ENCODE peak calls at places on chromosomes 3 and 15, in six cellular contexts. One of them, this sample, is unnamed. For H3K4me1 and H3K36me3, the result is how much of the 10 kb centered on the place peaks cover.

GRCh38 chr15:40358492-40359353 is 704 bp downstream of the DISP2 start:
- DNase-seq in CD4-positive, CD25-positive, alpha-beta regulatory T cell: no peak
- DNase-seq in tibial nerve: no peak
- DNase-seq in cardiac muscle cell: no peak
- DNase-seq in transverse colon: peak
- DNase-seq in spleen: peak
- DNase-seq in this sample: no peak

GRCh38 chr3:150960708-150961684 is 11.5 kb downstream of the CLRN1 start:
- DNase-seq in CD4-positive, CD25-positive, alpha-beta regulatory T cell: no peak
- DNase-seq in tibial nerve: no peak
- DNase-seq in cardiac muscle cell: no peak
- DNase-seq in transverse colon: no peak
- DNase-seq in spleen: no peak
- DNase-seq in this sample: no peak

GRCh38 chr3:140252812-140253656 is 318.0 kb downstream of the CLSTN2 start:
- DNase-seq in CD4-positive, CD25-positive, alpha-beta regulatory T cell: no peak
- DNase-seq in tibial nerve: no peak
- DNase-seq in cardiac muscle cell: no peak
- DNase-seq in transverse colon: no peak
- DNase-seq in spleen: no peak
- DNase-seq in this sample: no peak

GRCh38 chr3:129278970-129279906 is 568 bp downstream of the HMCES start:
- DNase-seq in CD4-positive, CD25-positive, alpha-beta regulatory T cell: peak
- DNase-seq in tibial nerve: peak
- DNase-seq in cardiac muscle cell: peak
- DNase-seq in transverse colon: peak
- DNase-seq in spleen: peak
- DNase-seq in this sample: peak

GRCh38 chr3:62529230-62529629 is 155.9 kb upstream of the FEZF2 start:
- DNase-seq in CD4-positive, CD25-positive, alpha-beta regulatory T cell: no peak
- DNase-seq in tibial nerve: peak
- DNase-seq in cardiac muscle cell: peak
- DNase-seq in transverse colon: peak
- DNase-seq in spleen: no peak
- DNase-seq in this sample: no peak

GRCh38 chr3:101300073-101300472 is 20.3 kb downstream of the IMPG2 start:
- DNase-seq in CD4-positive, CD25-positive, alpha-beta regulatory T cell: no peak
- DNase-seq in tibial nerve: no peak
- DNase-seq in cardiac muscle cell: no peak
- DNase-seq in transverse colon: no peak
- DNase-seq in spleen: no peak
- DNase-seq in this sample: peak

GRCh38 chr3:170896781-170897180 is 11.7 kb downstream of the EIF5A2 start:
- DNase-seq in CD4-positive, CD25-positive, alpha-beta regulatory T cell: no peak
- DNase-seq in tibial nerve: no peak
- DNase-seq in cardiac muscle cell: no peak
- DNase-seq in transverse colon: no peak
- DNase-seq in spleen: no peak
- DNase-seq in this sample: no peak

GRCh38 chr15:41347236-41347635 is 14.6 kb downstream of the NUSAP1 start:
- DNase-seq in CD4-positive, CD25-positive, alpha-beta regulatory T cell: no peak
- DNase-seq in tibial nerve: no peak
- DNase-seq in cardiac muscle cell: no peak
- DNase-seq in transverse colon: no peak
- DNase-seq in spleen: no peak
- DNase-seq in this sample: no peak

GRCh38 chr3:183247190-183247589 is 5.9 kb upstream of the B3GNT5 start:
- DNase-seq in CD4-positive, CD25-positive, alpha-beta regulatory T cell: no peak
- DNase-seq in tibial nerve: no peak
- DNase-seq in cardiac muscle cell: peak
- DNase-seq in transverse colon: no peak
- DNase-seq in spleen: no peak
- DNase-seq in this sample: no peak

GRCh38 chr3:177357352-177358084 is 160.2 kb upstream of the TBL1XR1 start:
- DNase-seq in CD4-positive, CD25-positive, alpha-beta regulatory T cell: no peak
- DNase-seq in tibial nerve: no peak
- DNase-seq in cardiac muscle cell: peak
- DNase-seq in transverse colon: peak
- DNase-seq in spleen: no peak
- DNase-seq in this sample: no peak

GRCh38 chr3:136266468-136266867 is 16.3 kb downstream of the PCCB start:
- DNase-seq in CD4-positive, CD25-positive, alpha-beta regulatory T cell: no peak
- DNase-seq in tibial nerve: no peak
- DNase-seq in cardiac muscle cell: no peak
- DNase-seq in transverse colon: no peak
- DNase-seq in spleen: no peak
- DNase-seq in this sample: no peak

GRCh38 chr3:123642182-123642956 is 57.5 kb upstream of the HACD2 start:
- DNase-seq in CD4-positive, CD25-positive, alpha-beta regulatory T cell: peak
- DNase-seq in tibial nerve: peak
- DNase-seq in cardiac muscle cell: peak
- DNase-seq in transverse colon: peak
- DNase-seq in spleen: peak
- DNase-seq in this sample: peak

GRCh38 chr3:161560006-161560637 is 63.5 kb downstream of the OTOL1 start:
- DNase-seq in CD4-positive, CD25-positive, alpha-beta regulatory T cell: no peak
- DNase-seq in tibial nerve: peak
- DNase-seq in cardiac muscle cell: peak
- DNase-seq in transverse colon: peak
- DNase-seq in spleen: no peak
- DNase-seq in this sample: no peak

GRCh38 chr3:148735597-148735996 is 37.9 kb downstream of the AGTR1 start:
- DNase-seq in CD4-positive, CD25-positive, alpha-beta regulatory T cell: no peak
- DNase-seq in tibial nerve: no peak
- DNase-seq in cardiac muscle cell: no peak
- DNase-seq in transverse colon: no peak
- DNase-seq in spleen: no peak
- DNase-seq in this sample: no peak

GRCh38 chr15:52783191-52783829 is 6.8 kb downstream of the ONECUT1 start:
- DNase-seq in CD4-positive, CD25-positive, alpha-beta regulatory T cell: no peak
- DNase-seq in tibial nerve: no peak
- DNase-seq in cardiac muscle cell: peak
- DNase-seq in transverse colon: no peak
- DNase-seq in spleen: no peak
- DNase-seq in this sample: peak

GRCh38 chr3:149207475-149207874 is 14.2 kb downstream of the CP start:
- DNase-seq in CD4-positive, CD25-positive, alpha-beta regulatory T cell: no peak
- DNase-seq in tibial nerve: no peak
- DNase-seq in cardiac muscle cell: no peak
- DNase-seq in transverse colon: no peak
- DNase-seq in spleen: no peak
- DNase-seq in this sample: no peak

GRCh38 chr3:186839874-186840641 is 2.5 kb upstream of the ADIPOQ start:
- DNase-seq in CD4-positive, CD25-positive, alpha-beta regulatory T cell: no peak
- DNase-seq in tibial nerve: no peak
- DNase-seq in cardiac muscle cell: peak
- DNase-seq in transverse colon: no peak
- DNase-seq in spleen: no peak
- DNase-seq in this sample: no peak

GRCh38 chr15:83654379-83655236 is 685 bp downstream of the ADAMTSL3 start:
- DNase-seq in CD4-positive, CD25-positive, alpha-beta regulatory T cell: no peak
- DNase-seq in tibial nerve: no peak
- DNase-seq in cardiac muscle cell: peak
- DNase-seq in transverse colon: no peak
- DNase-seq in spleen: no peak
- DNase-seq in this sample: no peak

GRCh38 chr3:157953565-157953964 is 152.7 kb downstream of the SHOX2 start:
- DNase-seq in CD4-positive, CD25-positive, alpha-beta regulatory T cell: no peak
- DNase-seq in tibial nerve: no peak
- DNase-seq in cardiac muscle cell: no peak
- DNase-seq in transverse colon: no peak
- DNase-seq in spleen: no peak
- DNase-seq in this sample: no peak

GRCh38 chr15:35738370-35738769 is 192.4 kb upstream of the DPH6 start:
- DNase-seq in CD4-positive, CD25-positive, alpha-beta regulatory T cell: no peak
- DNase-seq in tibial nerve: no peak
- DNase-seq in cardiac muscle cell: peak
- DNase-seq in transverse colon: no peak
- DNase-seq in spleen: no peak
- DNase-seq in this sample: no peak

GRCh38 chr3:40877651-40878463 is 321.4 kb upstream of the CTNNB1 start:
- DNase-seq in CD4-positive, CD25-positive, alpha-beta regulatory T cell: no peak
- DNase-seq in tibial nerve: peak
- DNase-seq in cardiac muscle cell: peak
- DNase-seq in transverse colon: peak
- DNase-seq in spleen: no peak
- DNase-seq in this sample: peak

GRCh38 chr3:197686899-197687298 is 49.8 kb downstream of the RUBCN start:
- DNase-seq in CD4-positive, CD25-positive, alpha-beta regulatory T cell: no peak
- DNase-seq in tibial nerve: no peak
- DNase-seq in cardiac muscle cell: no peak
- DNase-seq in transverse colon: no peak
- DNase-seq in spleen: no peak
- DNase-seq in this sample: no peak

DNA sequence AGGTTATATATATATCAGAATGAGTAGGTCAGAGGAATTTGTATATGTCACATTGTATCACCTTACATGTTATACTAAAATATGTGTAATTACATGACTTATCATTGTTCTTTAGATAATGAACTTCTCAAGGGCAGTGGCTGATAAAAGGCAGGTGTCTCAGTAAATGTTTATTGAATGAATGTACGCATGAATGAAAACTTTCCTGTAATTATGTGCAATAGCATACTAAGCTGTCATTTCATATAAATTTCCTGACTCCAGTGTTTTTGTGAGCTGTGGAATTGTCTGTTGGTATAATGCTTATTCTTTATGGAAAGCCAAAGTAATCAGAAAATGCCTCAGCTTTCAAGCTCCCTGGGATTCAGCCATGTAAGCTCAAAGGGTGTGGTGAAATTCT is 4.2 kb downstream of the TBC1D23 start:
- DNase-seq in CD4-positive, CD25-positive, alpha-beta regulatory T cell: no peak
- DNase-seq in tibial nerve: no peak
- DNase-seq in cardiac muscle cell: no peak
- DNase-seq in transverse colon: no peak
- DNase-seq in spleen: no peak
- DNase-seq in this sample: no peak
- H3K4me1 ChIP-seq in CD4-positive, CD25-positive, alpha-beta regulatory T cell: under half
- H3K4me1 ChIP-seq in tibial nerve: under half
- H3K4me1 ChIP-seq in cardiac muscle cell: under half
- H3K4me1 ChIP-seq in transverse colon: under half
- H3K4me1 ChIP-seq in spleen: under half
- H3K4me1 ChIP-seq in this sample: under half

GRCh38 chr3:119767936-119768601 is 13.8 kb upstream of the NR1I2 start:
- DNase-seq in CD4-positive, CD25-positive, alpha-beta regulatory T cell: no peak
- DNase-seq in tibial nerve: no peak
- DNase-seq in cardiac muscle cell: no peak
- DNase-seq in transverse colon: no peak
- DNase-seq in spleen: no peak
- DNase-seq in this sample: no peak
- H3K36me3 ChIP-seq in CD4-positive, CD25-positive, alpha-beta regulatory T cell: under half
- H3K36me3 ChIP-seq in tibial nerve: under half
- H3K36me3 ChIP-seq in cardiac muscle cell: under half
- H3K36me3 ChIP-seq in transverse colon: under half
- H3K36me3 ChIP-seq in spleen: under half
- H3K36me3 ChIP-seq in this sample: under half

DNA sequence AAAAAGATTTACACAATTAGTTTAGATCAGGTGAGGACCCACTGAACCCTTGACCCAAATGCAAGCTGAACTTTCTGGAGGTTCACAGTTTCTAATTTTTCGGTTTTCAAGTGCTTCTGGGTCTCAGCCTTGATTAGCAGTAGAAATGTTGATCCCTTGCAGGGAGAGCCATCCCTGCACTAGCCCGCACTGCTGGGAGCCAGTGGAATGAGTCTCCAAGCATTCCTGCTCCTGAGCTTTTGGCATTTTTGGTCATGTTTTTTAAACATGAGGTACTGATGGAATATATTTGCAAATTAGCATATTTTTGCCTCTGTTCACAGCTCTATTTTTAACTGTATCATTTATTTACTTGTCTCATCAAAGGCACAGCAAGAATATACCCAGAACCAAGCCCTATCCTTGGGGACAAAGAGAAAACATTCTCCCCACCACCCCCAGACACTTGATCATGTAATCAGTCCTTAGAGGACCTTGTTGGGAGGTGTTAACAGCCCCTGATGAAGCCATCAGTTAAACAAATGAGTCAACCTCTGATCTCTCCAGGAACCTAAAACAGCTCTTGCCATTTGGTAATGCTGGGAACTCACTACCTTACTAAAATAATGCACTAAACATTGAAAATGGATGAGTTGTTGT is 119.0 kb upstream of the CTDSPL start:
- DNase-seq in CD4-positive, CD25-positive, alpha-beta regulatory T cell: no peak
- DNase-seq in tibial nerve: no peak
- DNase-seq in cardiac muscle cell: no peak
- DNase-seq in transverse colon: no peak
- DNase-seq in spleen: no peak
- DNase-seq in this sample: no peak
- H3K4me1 ChIP-seq in CD4-positive, CD25-positive, alpha-beta regulatory T cell: under half
- H3K4me1 ChIP-seq in tibial nerve: under half
- H3K4me1 ChIP-seq in cardiac muscle cell: half or more
- H3K4me1 ChIP-seq in transverse colon: under half
- H3K4me1 ChIP-seq in spleen: under half
- H3K4me1 ChIP-seq in this sample: under half

GRCh38 chr15:98781838-98782237 is 133.5 kb downstream of the IGF1R start:
- DNase-seq in CD4-positive, CD25-positive, alpha-beta regulatory T cell: no peak
- DNase-seq in tibial nerve: no peak
- DNase-seq in cardiac muscle cell: no peak
- DNase-seq in transverse colon: no peak
- DNase-seq in spleen: no peak
- DNase-seq in this sample: no peak
- H3K36me3 ChIP-seq in CD4-positive, CD25-positive, alpha-beta regulatory T cell: under half
- H3K36me3 ChIP-seq in tibial nerve: under half
- H3K36me3 ChIP-seq in cardiac muscle cell: under half
- H3K36me3 ChIP-seq in transverse colon: under half
- H3K36me3 ChIP-seq in spleen: under half
- H3K36me3 ChIP-seq in this sample: under half

GRCh38 chr3:130894873-130895330 is 1.0 kb downstream of the ATP2C1 start:
- DNase-seq in CD4-positive, CD25-positive, alpha-beta regulatory T cell: no peak
- DNase-seq in tibial nerve: no peak
- DNase-seq in cardiac muscle cell: peak
- DNase-seq in transverse colon: no peak
- DNase-seq in spleen: no peak
- DNase-seq in this sample: no peak
- H3K4me1 ChIP-seq in CD4-positive, CD25-positive, alpha-beta regulatory T cell: under half
- H3K4me1 ChIP-seq in tibial nerve: under half
- H3K4me1 ChIP-seq in cardiac muscle cell: under half
- H3K4me1 ChIP-seq in transverse colon: under half
- H3K4me1 ChIP-seq in spleen: under half
- H3K4me1 ChIP-seq in this sample: under half

DNA sequence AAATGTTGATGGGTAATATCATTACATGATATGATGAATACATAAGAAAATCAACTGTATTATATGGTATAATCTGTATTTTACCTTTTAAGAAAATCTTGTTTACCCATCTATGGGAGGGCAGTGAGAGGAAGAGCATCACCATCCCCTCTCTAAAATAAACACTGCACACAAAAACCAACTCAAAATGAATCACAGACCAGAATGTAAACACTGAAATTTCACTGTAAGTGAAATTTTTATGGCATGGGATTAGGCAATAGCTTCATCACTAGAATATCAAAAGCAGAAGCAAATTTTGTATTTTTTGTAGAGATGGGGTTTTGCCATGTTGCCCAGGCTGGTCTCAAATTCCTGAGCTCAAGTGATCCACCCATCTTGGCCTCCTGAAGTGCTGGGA is 26.2 kb downstream of the IFT80 start:
- DNase-seq in CD4-positive, CD25-positive, alpha-beta regulatory T cell: no peak
- DNase-seq in tibial nerve: no peak
- DNase-seq in cardiac muscle cell: no peak
- DNase-seq in transverse colon: no peak
- DNase-seq in spleen: no peak
- DNase-seq in this sample: no peak
- H3K36me3 ChIP-seq in CD4-positive, CD25-positive, alpha-beta regulatory T cell: under half
- H3K36me3 ChIP-seq in tibial nerve: under half
- H3K36me3 ChIP-seq in cardiac muscle cell: under half
- H3K36me3 ChIP-seq in transverse colon: under half
- H3K36me3 ChIP-seq in spleen: under half
- H3K36me3 ChIP-seq in this sample: under half

This sample was measured in upper lobe of right lung.